ENCODE peak calls at places on chromosomes 12 and 14, in ten cellular contexts. Q is thoracic aorta, I is mucosa of descending colon, X is right lobe of liver, K is fibroblast of mammary gland, O is esophagus squamous epithelium, C is suprapubic skin, V is fibroblast of lung, W is foreskin fibroblast, Z is astrocyte. E is an unnamed sample.

GRCh38 chr12:112936927-112937326 is 1.3 kb upstream of the OAS3 start:
- DNase-seq in Z (no peak), X (no peak), Q (no peak), I (no peak), W (no peak), K (peak; percentile 10), O (no peak), V (no peak), C (no peak), E (peak; percentile 7)

GRCh38 chr14:35189422-35189821 is 67.1 kb downstream of the PRORP start:
- DNase-seq in I (no peak), W (no peak), V (no peak), X (no peak), K (no peak), O (no peak), C (no peak), Q (no peak), Z (no peak), E (no peak)

GRCh38 chr12:1170411-1170810 is 179.4 kb downstream of the ERC1 start:
- DNase-seq in I (no peak), Z (no peak), K (no peak), V (no peak), W (no peak), C (no peak), O (no peak), Q (no peak), X (no peak), E (no peak)

GRCh38 chr12:27000962-27001361 is 13.2 kb downstream of the TM7SF3 start:
- DNase-seq in V (no peak), Q (no peak), W (no peak), O (no peak), C (no peak), X (no peak), Z (no peak), I (no peak), K (no peak), E (no peak)

GRCh38 chr12:99097170-99097569 is 452.1 kb downstream of the APAF1 start:
- DNase-seq in O (no peak), K (no peak), W (no peak), I (no peak), Q (no peak), C (no peak), X (no peak), V (no peak), Z (no peak), E (no peak)

GRCh38 chr14:50726372-50727107 is 58.4 kb upstream of the SAV1 start:
- DNase-seq in X (no peak), I (no peak), V (peak; percentile 91), K (peak; percentile 98), W (peak; percentile 92), Q (no peak), Z (peak; percentile 89), C (no peak), O (no peak), E (peak; percentile 97)

GRCh38 chr12:114186241-114187002 is 219.5 kb downstream of the TBX5 start:
- DNase-seq in X (no peak), C (no peak), O (no peak), Q (no peak), K (no peak), I (no peak), V (no peak), Z (no peak), W (no peak), E (no peak)

GRCh38 chr14:73526036-73526984 is 10.6 kb upstream of the ACOT1 start:
- DNase-seq in O (no peak), Z (peak; percentile 39), X (peak; percentile 96), W (peak; percentile 68), K (peak; percentile 49), V (peak; percentile 52), Q (no peak), C (no peak), I (no peak), E (no peak)

GRCh38 chr12:103128862-103129501 is 171.5 kb downstream of the ASCL1 start:
- DNase-seq in V (no peak), C (no peak), Z (no peak), W (no peak), X (peak; percentile 80), Q (no peak), K (no peak), O (no peak), I (no peak), E (no peak)

GRCh38 chr12:40820794-40821484 is 128.7 kb downstream of the CNTN1 start:
- DNase-seq in I (no peak), C (no peak), W (no peak), Q (no peak), O (no peak), X (no peak), Z (no peak), V (no peak), K (no peak), E (no peak)

DNA sequence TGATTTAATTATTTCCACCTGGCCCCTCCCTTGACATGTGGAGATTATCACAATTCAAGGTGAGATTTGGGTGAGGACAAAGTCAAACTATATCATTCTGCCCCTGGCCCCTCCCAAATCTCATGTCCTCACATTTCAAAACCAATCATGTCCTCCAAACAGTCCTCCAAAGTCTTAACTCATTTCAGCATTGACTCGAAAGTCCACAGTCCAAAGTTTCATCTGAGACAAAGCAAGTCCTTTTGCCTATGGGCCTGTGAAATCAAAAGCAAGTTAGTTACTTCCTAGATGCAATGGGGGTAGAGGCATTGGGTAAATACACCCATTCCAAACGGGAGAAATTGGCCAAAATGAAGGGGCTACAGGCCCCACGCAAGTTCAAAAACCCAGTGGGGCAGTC is 31.1 kb upstream of the SPATA7 start:
- DNase-seq in O (no peak), K (no peak), I (no peak), Q (no peak), Z (no peak), V (no peak), W (no peak), X (no peak), C (no peak), E (no peak)
- H3K4me3 ChIP-seq in O (no peak overlapping the region), K (no peak overlapping the region), I (no peak overlapping the region), Q (no peak overlapping the region), Z (no peak overlapping the region), V (no peak overlapping the region), W (no peak overlapping the region), X (no peak overlapping the region), C (no peak overlapping the region), E (no peak overlapping the region)

DNA sequence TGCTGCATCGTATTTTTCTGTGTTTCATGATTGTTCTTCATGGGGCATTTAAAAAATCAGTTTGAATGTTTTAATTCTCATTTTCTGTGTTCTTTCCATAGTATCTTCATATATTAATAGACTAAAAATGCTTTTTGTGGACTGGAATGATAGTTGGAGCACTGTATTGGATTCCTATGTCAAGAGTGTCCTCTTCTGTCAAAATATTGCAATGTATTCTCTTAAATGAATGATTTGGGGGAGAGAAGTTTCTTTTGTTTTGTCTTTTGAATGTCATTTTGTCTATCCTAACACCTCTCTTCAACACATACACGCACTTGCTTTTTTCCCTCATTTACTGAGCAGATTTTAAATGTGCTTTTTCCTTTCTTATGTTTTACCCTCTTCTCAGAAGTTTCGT is 4.7 kb upstream of the EIF2S3B start:
- DNase-seq in Q (no peak), K (peak; percentile 20), Z (no peak), W (peak; percentile 20), V (peak; percentile 0), O (no peak), X (no peak), C (no peak), I (no peak), E (peak; percentile 28)
- TF ChIP-seq CTCF in Q (no peak), K (peak; percentile 25), Z (peak; percentile 2), W (peak; percentile 22), V (no peak), O (no peak), X (no peak), C (no peak), I (no peak), E (peak; percentile 41)

GRCh38 chr12:120292411-120292660 is 633 bp upstream of the RNU4-2 start:
- DNase-seq in Z (no peak), I (no peak), K (no peak), W (no peak), V (no peak), X (peak; percentile 56), Q (no peak), C (no peak), O (no peak), E (no peak)
- H3K4me3 ChIP-seq in Z (peak overlapping the region; percentile 51), I (peak overlapping the region; percentile 42), K (peak overlapping the region; percentile 64), W (peak overlapping the region; percentile 55), V (peak overlapping the region; percentile 16), X (peak overlapping the region; percentile 63), Q (peak overlapping the region; percentile 83), C (peak overlapping the region; percentile 68), O (peak overlapping the region; percentile 44), E (peak overlapping the region; percentile 77)

GRCh38 chr12:63808631-63809030 is 28.9 kb downstream of the RXYLT1 start:
- DNase-seq in Q (no peak), W (peak; percentile 24), C (no peak), I (no peak), V (no peak), Z (no peak), X (no peak), O (no peak), K (peak; percentile 25), E (peak; percentile 72)
- TF ChIP-seq CTCF in Q (no peak), W (no peak), C (no peak), I (no peak), V (no peak), Z (no peak), X (no peak), O (no peak), K (no peak), E (no peak)

DNA sequence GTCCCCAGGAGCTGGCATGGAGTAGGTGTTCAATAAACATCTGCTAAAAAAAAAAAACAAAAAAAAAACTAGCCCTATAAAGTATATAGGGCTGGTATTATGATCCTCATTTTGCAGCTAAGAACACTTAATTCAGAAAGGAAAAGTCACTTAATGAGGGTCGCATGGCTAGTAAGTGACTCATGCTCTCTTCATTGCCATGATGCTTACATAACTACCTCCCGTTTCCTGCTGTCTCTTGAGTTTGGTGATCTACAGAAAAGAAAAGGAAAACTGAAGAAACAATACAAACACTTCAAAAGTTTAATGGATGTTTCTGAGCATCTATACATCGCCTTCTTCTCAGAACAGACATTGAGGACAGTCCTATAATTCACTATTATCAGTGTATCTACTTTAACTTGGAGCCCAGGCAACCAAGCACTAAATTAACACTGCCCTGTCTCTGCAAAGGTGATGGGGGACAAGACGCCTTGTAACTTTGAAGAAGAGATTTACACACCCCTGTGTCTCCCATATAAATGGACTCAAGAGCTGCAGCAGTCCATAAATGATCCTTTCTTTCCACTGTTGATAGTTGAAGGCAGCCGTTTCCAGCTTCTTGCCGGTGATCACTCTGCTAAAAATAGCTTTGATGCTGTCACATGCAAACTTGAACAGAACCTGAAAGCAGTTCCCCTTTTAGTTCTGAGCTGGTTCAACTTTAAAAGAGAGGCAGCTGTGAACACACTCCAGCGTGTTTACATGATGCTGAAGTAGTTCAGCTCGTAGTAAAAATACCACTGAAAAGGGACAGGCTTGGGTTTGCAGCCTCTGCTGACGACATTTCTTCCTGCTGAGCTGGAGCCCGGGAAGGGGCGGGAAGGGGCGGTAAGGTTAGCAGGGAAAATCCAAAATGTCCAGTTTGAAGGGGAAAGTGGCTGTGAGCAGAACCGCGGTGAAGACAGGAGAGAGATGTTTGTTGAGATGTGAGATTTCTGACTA is 113.3 kb downstream of the FOXN3 start:
- DNase-seq in I (no peak), Q (peak; percentile 28), C (no peak), Z (peak; percentile 87), K (peak; percentile 83), X (no peak), W (peak; percentile 82), V (peak; percentile 89), O (no peak), E (peak; percentile 97)
- H3K4me3 ChIP-seq in I (no peak overlapping the region), Q (peak overlapping the region; percentile 57), C (peak overlapping the region; percentile 7), Z (peak overlapping the region; percentile 51), K (peak overlapping the region; percentile 5), X (no peak overlapping the region), W (peak overlapping the region; percentile 21), V (peak overlapping the region; percentile 14), O (no peak overlapping the region), E (peak overlapping the region; percentile 46)